ENCODE peak calls at places on chromosome 4, in eight cellular contexts. V is T-helper 2 cell; A is fibroblast of pulmonary artery; X is RWPE1; R is NCI-H2029; C is glutamatergic neuron; K is AG10803; L is activated CD8-positive, alpha-beta T cell treated with anti-CD3 and anti-CD28 coated beads for 36 hours. H is an unnamed sample.
A peak's percentile ranks its signal among the peaks of the same experiment; 100 is the strongest.

GRCh38 chr4:57190651-57191481 is 80.7 kb upstream of the IGFBP7 start:
- DNase-seq in V (no peak), A (peak; percentile 47), X (no peak), R (no peak), C (peak; percentile 72), K (peak; percentile 8), L (peak; percentile 41), H (peak; percentile 11)

GRCh38 chr4:158721680-158722079 is 1.5 kb downstream of the PPID start:
- DNase-seq in V (no peak), A (no peak), X (no peak), R (no peak), C (no peak), K (no peak), L (no peak), H (no peak)

GRCh38 chr4:88320780-88321373 is 36.5 kb upstream of the PPM1K start:
- DNase-seq in V (no peak), A (peak; percentile 6), X (no peak), R (no peak), C (no peak), K (peak; percentile 30), L (peak; percentile 46), H (peak; percentile 21)

GRCh38 chr4:110970642-110971041 is 347.8 kb upstream of the PITX2 start:
- DNase-seq in V (no peak), A (peak; percentile 23), X (peak; percentile 17), R (no peak), C (peak; percentile 65), K (peak; percentile 37), L (peak; percentile 14), H (peak; percentile 61)

GRCh38 chr4:13540446-13541175 is 3.7 kb downstream of the NKX3-2 start:
- DNase-seq in V (no peak), A (no peak), X (no peak), R (no peak), C (no peak), K (no peak), L (no peak), H (no peak)

GRCh38 chr4:147927377-147928137 is 195.7 kb downstream of the ARHGAP10 start:
- DNase-seq in V (no peak), A (peak; percentile 18), X (no peak), R (no peak), C (no peak), K (no peak), L (no peak), H (no peak)

GRCh38 chr4:142091085-142091513 is 454.7 kb downstream of the IL15 start:
- DNase-seq in V (no peak), A (peak; percentile 100), X (peak; percentile 58), R (no peak), C (no peak), K (peak; percentile 100), L (no peak), H (peak; percentile 100)

GRCh38 chr4:154658680-154659402 is 46.4 kb upstream of the FGG start:
- DNase-seq in V (no peak), A (peak; percentile 9), X (no peak), R (no peak), C (no peak), K (no peak), L (no peak), H (peak; percentile 4)

GRCh38 chr4:33184684-33185083 is 2464.5 kb downstream of the PCDH7 start:
- DNase-seq in V (no peak), A (no peak), X (no peak), R (no peak), C (no peak), K (no peak), L (no peak), H (no peak)

GRCh38 chr4:128823025-128823661 is 13.6 kb downstream of the JADE1 start:
- DNase-seq in V (no peak), A (peak; percentile 78), X (peak; percentile 80), R (no peak), C (no peak), K (peak; percentile 97), L (no peak), H (peak; percentile 93)

GRCh38 chr4:48360285-48360965 is 19.1 kb downstream of the SLAIN2 start:
- DNase-seq in V (no peak), A (peak; percentile 52), X (peak; percentile 76), R (no peak), C (no peak), K (peak; percentile 79), L (no peak), H (peak; percentile 54)

GRCh38 chr4:76457885-76458284 is 22.9 kb downstream of the SHROOM3 start:
- DNase-seq in V (no peak), A (peak; percentile 30), X (peak; percentile 34), R (no peak), C (no peak), K (no peak), L (no peak), H (peak; percentile 13)

GRCh38 chr4:151408630-151409469 is at the start of gene FHIP1A:
- DNase-seq in V (peak; percentile 79), A (peak; percentile 51), X (peak; percentile 89), R (peak; percentile 84), C (peak; percentile 42), K (peak; percentile 36), L (peak; percentile 83), H (peak; percentile 53)

H was measured in fibroblast of the aortic adventitia.